ENCODE peak calls at places on chromosomes 5 and 9, in ten cellular contexts. N is activated T-cell treated with anti-CD3 and anti-CD28 coated beads for 1 hour; J is HuH-7; X is astrocyte of the spinal cord; S is activated CD8-positive, alpha-beta memory T cell treated with anti-CD3 and anti-CD28 coated beads, Interleukin-2, amount 50 U/mL, for 4 hours; G is B cell; A is amniotic stem cell; H is CD4-positive, alpha-beta T cell; Y is anterior cingulate cortex; P is heart left ventricle. V is an unnamed sample.

GRCh38 chr5:96654209-96654608 is 8.0 kb upstream of the CAST start:
- DNase-seq in P (no peak), X (no peak), G (no peak), S (no peak), H (no peak), J (no peak), A (no peak), Y (no peak), N (no peak), V (no peak)

GRCh38 chr5:176365663-176366574 is 632 bp downstream of the ARL10 start:
- DNase-seq in X (peak; percentile 54), S (peak; percentile 34), G (peak; percentile 54), H (no peak), J (no peak), Y (peak; percentile 70), A (no peak), N (no peak), P (peak; percentile 60), V (no peak)

GRCh38 chr5:132662925-132663770 is 5.2 kb downstream of the IL13 start:
- DNase-seq in S (no peak), P (no peak), H (no peak), Y (no peak), G (no peak), N (no peak), A (no peak), X (no peak), J (peak; percentile 70), V (no peak)

GRCh38 chr9:86458456-86458855 is 104.2 kb upstream of the TUT7 start:
- DNase-seq in S (no peak), X (no peak), N (no peak), G (no peak), J (no peak), A (no peak), Y (no peak), H (no peak), P (no peak), V (no peak)

GRCh38 chr5:39424751-39425524 is at the start of gene DAB2:
- DNase-seq in X (peak; percentile 97), P (peak; percentile 90), G (peak; percentile 47), S (peak; percentile 37), N (peak; percentile 11), A (peak; percentile 91), J (peak; percentile 90), Y (peak; percentile 68), H (peak; percentile 13), V (peak; percentile 97)

GRCh38 chr9:134181648-134182034 is 17.3 kb upstream of the RNU6ATAC start:
- DNase-seq in P (no peak), G (peak; percentile 14), H (no peak), N (no peak), A (no peak), S (no peak), J (no peak), Y (no peak), X (no peak), V (no peak)

GRCh38 chr9:121498487-121499176 is 1.0 kb downstream of the GGTA1 start:
- DNase-seq in S (no peak), Y (no peak), P (peak; percentile 53), X (peak; percentile 21), J (peak; percentile 53), H (no peak), A (no peak), G (peak; percentile 41), N (no peak), V (no peak)

GRCh38 chr5:132065351-132065937 is 5.0 kb downstream of the IL3 start:
- DNase-seq in H (no peak), X (peak; percentile 69), Y (no peak), S (peak; percentile 51), J (peak; percentile 70), N (peak; percentile 33), G (peak; percentile 60), A (peak; percentile 35), P (peak; percentile 43), V (no peak)

GRCh38 chr5:67283275-67283987 is 86.8 kb upstream of the CD180 start:
- DNase-seq in Y (peak; percentile 61), G (no peak), P (no peak), A (no peak), H (no peak), S (no peak), X (no peak), J (no peak), N (no peak), V (peak; percentile 89)

GRCh38 chr5:168114444-168115017 is 176.9 kb upstream of the WWC1 start:
- DNase-seq in P (peak; percentile 46), Y (peak; percentile 27), G (no peak), N (no peak), A (no peak), H (no peak), X (peak; percentile 36), J (peak; percentile 79), S (peak; percentile 17), V (no peak)

GRCh38 chr9:94865599-94866456 is 139.3 kb downstream of the AOPEP start:
- DNase-seq in H (no peak), X (peak; percentile 61), A (no peak), G (no peak), P (peak; percentile 50), Y (peak; percentile 19), N (no peak), S (no peak), J (no peak), V (no peak)

V was measured in esophagus muscularis mucosa.